ENCODE peak calls at places on chromosomes 4 and X, in seven cellular contexts. E, F, J, A, R, D and V are unnamed samples.

GRCh38 chr4:113539408-113539807 is 222.1 kb downstream of the CAMK2D start:
- DNase-seq in E (peak), A (peak), F (no peak), R (no peak), D (no peak), J (no peak), V (no peak)

GRCh38 chrX:110226931-110227330 is 91.0 kb downstream of the AMMECR1 start:
- DNase-seq in F (no peak), E (no peak), R (no peak), J (no peak), D (no peak), A (no peak), V (no peak)

GRCh38 chr4:33709247-33709646 is 2535.1 kb downstream of the ARAP2 start:
- DNase-seq in D (no peak), F (no peak), J (no peak), E (no peak), R (no peak), A (peak), V (no peak)

GRCh38 chrX:131837325-131837724 is 185.8 kb upstream of the STK26 start:
- DNase-seq in F (no peak), J (no peak), R (no peak), A (no peak), D (no peak), E (no peak), V (no peak)

GRCh38 chr4:170599894-170600293 is 510.1 kb upstream of the AADAT start:
- DNase-seq in D (no peak), J (no peak), A (no peak), E (no peak), R (no peak), F (no peak), V (no peak)

GRCh38 chr4:26325191-26325590 is 4.4 kb downstream of the RBPJ start:
- DNase-seq in E (peak), J (no peak), A (peak), F (no peak), D (no peak), R (no peak), V (no peak)

GRCh38 chrX:130171446-130172126 is at the start of gene RAB33A:
- DNase-seq in E (no peak), F (no peak), R (peak), J (no peak), A (no peak), D (peak), V (no peak)

GRCh38 chrX:2584216-2584615 is 83.4 kb upstream of the DHRSX start:
- DNase-seq in J (no peak), E (no peak), A (no peak), R (no peak), D (no peak), F (no peak), V (no peak)

GRCh38 chrX:118261136-118261535 is 84.8 kb upstream of the WDR44 start:
- DNase-seq in R (no peak), F (no peak), J (no peak), E (no peak), A (no peak), D (no peak), V (no peak)

GRCh38 chr4:99395595-99396364 is 39.4 kb downstream of the ADH7 start:
- DNase-seq in A (peak), E (no peak), D (no peak), J (no peak), F (no peak), R (no peak), V (no peak)

GRCh38 chr4:38131371-38132139 is 171.4 kb downstream of the PTTG2 start:
- DNase-seq in D (no peak), J (no peak), R (no peak), E (peak), F (no peak), A (peak), V (no peak)

GRCh38 chrX:140815868-140816267 is 106.3 kb downstream of the LINC00632 start:
- DNase-seq in E (no peak), J (no peak), D (no peak), F (peak), R (no peak), A (peak), V (no peak)

GRCh38 chr4:54237770-54238169 is 8.7 kb downstream of the PDGFRA start:
- DNase-seq in F (no peak), D (no peak), J (no peak), E (no peak), R (no peak), A (no peak), V (no peak)